ENCODE peak calls at places on chromosomes 12 and 14, in four cellular contexts. D, W, H and S are unnamed samples.

GRCh38 chr12:122203968-122204828 is 689 bp downstream of the B3GNT4 start:
- DNase-seq in D (no peak), W (no peak), H (peak), S (no peak)

GRCh38 chr14:25048170-25049126 is 1.5 kb downstream of the STXBP6 start:
- DNase-seq in D (no peak), W (no peak), H (peak), S (peak)

GRCh38 chr12:75656650-75657049 is 145.2 kb upstream of the KRR1 start:
- DNase-seq in D (no peak), W (no peak), H (no peak), S (no peak)

GRCh38 chr14:69485261-69485660 is 733 bp downstream of the PLEKHD1 start:
- DNase-seq in D (no peak), W (no peak), H (no peak), S (no peak)

GRCh38 chr12:32444895-32445294 is 45.5 kb downstream of the FGD4 start:
- DNase-seq in D (no peak), W (no peak), H (no peak), S (no peak)

GRCh38 chr12:80032967-80033366 is 66.4 kb upstream of the OTOGL start:
- DNase-seq in D (no peak), W (no peak), H (no peak), S (no peak)

GRCh38 chr14:68384335-68384734 is 408.5 kb downstream of the ZFP36L1 start:
- DNase-seq in D (no peak), W (no peak), H (no peak), S (peak)

GRCh38 chr14:29222671-29223268 is 456.2 kb downstream of the FOXG1 start:
- DNase-seq in D (no peak), W (no peak), H (no peak), S (peak)

GRCh38 chr14:98103705-98104104 is 1168.3 kb downstream of the BCL11B start:
- DNase-seq in D (no peak), W (no peak), H (no peak), S (no peak)

GRCh38 chr12:124506145-124506831 is 61.1 kb downstream of the NCOR2 start:
- DNase-seq in D (no peak), W (no peak), H (peak), S (no peak)